ENCODE peak calls at places on chromosomes 12 and 14, in eight cellular contexts. G is heart left ventricle, F is HepG2, H is body of pancreas, Y is tibial nerve, A is A549, O is IMR-90, X is breast epithelium. Z is an unnamed sample. For H3K4me1, the result is how much of the 10 kb centered on the place peaks cover.

GRCh38 chr14:50013198-50013918 is 103.0 kb downstream of the VCPKMT start:
- DNase-seq in G (no peak), F (peak), H (no peak), Y (no peak), A (no peak), O (no peak), X (no peak), Z (no peak)

GRCh38 chr12:83985068-83985467 is 927.5 kb downstream of the SLC6A15 start:
- DNase-seq in G (no peak), F (no peak), H (no peak), Y (no peak), A (no peak), O (no peak), X (no peak), Z (no peak)

GRCh38 chr12:65891219-65891618 is 66.9 kb downstream of the HMGA2 start:
- DNase-seq in G (no peak), F (no peak), H (no peak), Y (no peak), A (no peak), O (peak), X (no peak), Z (no peak)

GRCh38 chr12:91432079-91432478 is 249.5 kb upstream of the DCN start:
- DNase-seq in G (no peak), F (no peak), H (no peak), Y (peak), A (no peak), O (peak), X (no peak), Z (no peak)

GRCh38 chr12:3493225-3494049 is 2.4 kb downstream of the PRMT8 start:
- DNase-seq in G (peak), F (no peak), H (no peak), Y (no peak), A (no peak), O (no peak), X (no peak), Z (no peak)

GRCh38 chr14:94407906-94408305 is 19.5 kb upstream of the SERPINA1 start:
- DNase-seq in G (no peak), F (no peak), H (no peak), Y (no peak), A (no peak), O (no peak), X (no peak), Z (no peak)

GRCh38 chr12:131841547-131841946 is 13.4 kb downstream of the MMP17 start:
- DNase-seq in G (no peak), F (no peak), H (no peak), Y (no peak), A (no peak), O (no peak), X (no peak), Z (no peak)

GRCh38 chr12:116284401-116284800 is 6.9 kb upstream of the MED13L start:
- DNase-seq in G (no peak), F (no peak), H (no peak), Y (no peak), A (no peak), O (no peak), X (no peak), Z (no peak)

GRCh38 chr12:6527711-6528110 is 6.6 kb upstream of the GAPDH start:
- DNase-seq in G (no peak), F (no peak), H (no peak), Y (no peak), A (no peak), O (no peak), X (no peak), Z (no peak)

GRCh38 chr12:18595406-18595805 is 142.4 kb downstream of the PLCZ1 start:
- DNase-seq in G (no peak), F (no peak), H (no peak), Y (no peak), A (no peak), O (no peak), X (no peak), Z (no peak)

GRCh38 chr14:99751539-99752485 is 41.4 kb upstream of the EML1 start:
- DNase-seq in G (no peak), F (no peak), H (no peak), Y (no peak), A (no peak), O (peak), X (no peak), Z (peak)

GRCh38 chr14:34527591-34527990 is 11.9 kb downstream of the EAPP start:
- DNase-seq in G (no peak), F (no peak), H (no peak), Y (no peak), A (no peak), O (no peak), X (no peak), Z (no peak)

GRCh38 chr14:100740931-100741330 is 14.2 kb downstream of the DLK1 start:
- DNase-seq in G (peak), F (no peak), H (no peak), Y (no peak), A (no peak), O (no peak), X (peak), Z (no peak)

GRCh38 chr12:46560078-46560477 is 187.5 kb upstream of the SLC38A2 start:
- DNase-seq in G (no peak), F (peak), H (no peak), Y (no peak), A (no peak), O (no peak), X (no peak), Z (no peak)

GRCh38 chr14:22071001-22071400 is 397.4 kb upstream of the OR4E1 start:
- DNase-seq in G (no peak), F (no peak), H (no peak), Y (no peak), A (no peak), O (no peak), X (no peak), Z (no peak)

GRCh38 chr14:59698793-59699192 is 122.2 kb upstream of the CCDC175 start:
- DNase-seq in G (no peak), F (no peak), H (no peak), Y (no peak), A (no peak), O (no peak), X (no peak), Z (no peak)

GRCh38 chr14:83958359-83958758 is 1571.6 kb upstream of the FLRT2 start:
- DNase-seq in G (no peak), F (no peak), H (no peak), Y (no peak), A (no peak), O (no peak), X (no peak), Z (no peak)

GRCh38 chr12:12127304-12127703 is 56.6 kb downstream of the BCL2L14 start:
- DNase-seq in G (no peak), F (no peak), H (no peak), Y (no peak), A (no peak), O (no peak), X (no peak), Z (no peak)

GRCh38 chr14:34231626-34232025 is 230.4 kb downstream of the SPTSSA start:
- DNase-seq in G (no peak), F (no peak), H (no peak), Y (peak), A (no peak), O (no peak), X (no peak), Z (no peak)

GRCh38 chr14:100109594-100109955 is 44.4 kb downstream of the EVL start:
- DNase-seq in G (no peak), F (no peak), H (no peak), Y (no peak), A (no peak), O (no peak), X (peak), Z (no peak)

GRCh38 chr14:58107947-58108552 is 44.0 kb downstream of the ARMH4 start:
- DNase-seq in G (no peak), F (peak), H (peak), Y (peak), A (peak), O (peak), X (no peak), Z (no peak)

GRCh38 chr12:103841690-103842584 is 903 bp upstream of the NT5DC3 start:
- DNase-seq in G (peak), F (peak), H (peak), Y (no peak), A (peak), O (peak), X (peak), Z (peak)
- TF ChIP-seq POLR2A in G (no peak), F (no peak), H (no peak), Y (no peak), A (peak), O (no peak), X (no peak), Z (peak)

GRCh38 chr12:64627781-64628180 is 17.5 kb downstream of the RASSF3 start:
- DNase-seq in G (no peak), F (no peak), H (no peak), Y (no peak), A (peak), O (peak), X (no peak), Z (no peak)

GRCh38 chr12:64625243-64626077 is 15.2 kb downstream of the RASSF3 start:
- DNase-seq in G (peak), F (peak), H (peak), Y (peak), A (peak), O (peak), X (no peak), Z (no peak)

GRCh38 chr12:64621257-64621942 is 11.1 kb downstream of the RASSF3 start:
- DNase-seq in G (no peak), F (no peak), H (no peak), Y (no peak), A (no peak), O (peak), X (no peak), Z (no peak)

GRCh38 chr12:64618953-64619590 is 8.8 kb downstream of the RASSF3 start:
- DNase-seq in G (no peak), F (no peak), H (no peak), Y (no peak), A (no peak), O (peak), X (no peak), Z (no peak)

GRCh38 chr12:64624035-64624434 is 13.7 kb downstream of the RASSF3 start:
- DNase-seq in G (no peak), F (no peak), H (no peak), Y (no peak), A (no peak), O (no peak), X (no peak), Z (no peak)
- H3K4me1 ChIP-seq in G (half or more), F (under half), H (under half), Y (under half), A (half or more), O (under half), X (under half), Z (under half)

DNA sequence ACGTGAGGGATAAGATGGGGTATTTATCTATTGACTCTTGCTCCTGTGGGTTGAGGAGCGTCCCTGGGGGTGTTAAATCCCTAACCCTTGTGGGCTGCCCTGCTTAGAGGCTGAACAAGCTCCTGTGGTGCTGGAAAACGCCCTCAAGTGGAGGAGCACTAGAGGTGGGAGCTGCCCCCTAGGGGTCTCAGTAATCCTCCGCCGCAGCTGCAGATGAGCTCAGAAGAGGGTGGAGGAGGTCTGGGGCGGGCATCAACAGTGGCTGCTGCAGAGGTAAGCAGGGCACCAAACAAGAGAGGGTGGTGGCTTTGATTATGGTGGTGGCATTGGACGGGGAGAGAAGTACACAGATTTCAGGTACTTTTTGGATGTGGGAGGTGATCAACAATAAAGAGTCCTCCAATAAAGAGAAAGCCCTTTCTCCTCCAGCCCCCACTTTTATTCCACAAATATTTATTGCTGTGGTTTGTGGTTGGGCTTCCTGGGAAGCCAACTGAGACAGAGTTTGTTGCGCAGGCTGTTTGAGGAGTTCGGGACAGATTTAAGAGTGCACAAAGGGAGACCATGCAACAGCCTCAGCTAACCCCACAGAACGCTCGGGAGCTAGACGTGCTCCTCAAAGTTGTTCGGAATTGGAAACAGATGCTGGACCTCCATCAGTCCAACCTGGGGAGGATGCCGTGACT is 179.9 kb downstream of the ADCK1 start:
- DNase-seq in G (no peak), F (peak), H (no peak), Y (no peak), A (peak), O (no peak), X (no peak), Z (no peak)
- TF ChIP-seq CTCF in G (no peak), F (peak), H (no peak), Y (no peak), A (no peak), O (no peak), X (no peak), Z (no peak)

DNA sequence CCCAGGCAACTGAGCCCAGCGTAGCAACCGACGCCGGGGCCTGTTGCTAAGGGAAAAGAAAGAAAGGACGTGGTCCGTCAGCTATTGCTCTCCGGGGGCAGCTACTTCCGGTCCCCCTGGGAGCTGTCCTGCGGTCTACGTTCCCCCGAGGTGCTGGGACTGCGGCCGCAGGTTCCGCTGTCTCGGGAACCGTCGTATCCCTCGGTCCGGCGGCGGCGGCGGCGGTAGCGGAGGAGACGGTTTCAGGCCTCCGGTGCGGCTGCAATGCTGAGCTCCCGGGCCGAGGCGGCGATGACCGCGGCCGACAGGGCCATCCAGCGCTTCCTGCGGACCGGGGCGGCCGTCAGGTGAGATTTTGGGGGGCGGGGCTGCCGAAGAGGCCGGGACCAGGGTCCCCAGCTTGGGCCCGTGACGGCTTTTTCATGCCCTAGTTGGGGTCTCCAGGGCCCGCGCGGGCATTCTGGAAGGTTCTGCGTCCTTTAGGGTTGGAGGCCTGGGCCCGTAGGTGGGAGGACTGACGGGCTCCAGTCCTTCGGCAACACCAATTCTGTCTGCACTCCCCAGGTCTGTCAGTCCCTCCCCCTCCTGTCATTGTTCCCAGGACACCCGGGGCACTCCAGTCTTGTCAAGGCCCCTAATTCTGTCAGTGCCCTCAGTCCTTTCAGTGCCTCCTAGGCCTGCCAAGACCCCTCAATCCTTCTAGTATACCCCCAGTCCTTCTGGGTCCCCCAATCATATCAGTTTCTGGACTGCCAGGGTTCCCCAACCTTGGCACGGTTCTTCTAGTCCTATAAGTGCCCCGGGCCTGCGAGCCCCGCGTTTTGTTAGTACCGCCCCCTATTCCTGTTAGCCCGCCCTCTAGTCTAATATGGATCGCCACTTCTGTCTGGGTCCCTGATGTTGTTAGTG is at the start of gene USP30:
- DNase-seq in G (peak), F (peak), H (peak), Y (peak), A (peak), O (peak), X (peak), Z (peak)
- TF ChIP-seq POLR2A in G (no peak), F (no peak), H (peak), Y (no peak), A (no peak), O (no peak), X (no peak), Z (peak)

GRCh38 chr12:47799357-47799955 is 20.2 kb downstream of the HDAC7 start:
- DNase-seq in G (peak), F (no peak), H (no peak), Y (no peak), A (no peak), O (no peak), X (no peak), Z (no peak)
- H3K4me1 ChIP-seq in G (half or more), F (under half), H (half or more), Y (half or more), A (under half), O (under half), X (under half), Z (under half)

GRCh38 chr14:69332782-69333395 is 65.2 kb downstream of the ERH start:
- DNase-seq in G (no peak), F (no peak), H (no peak), Y (no peak), A (no peak), O (no peak), X (peak), Z (no peak)
- TF ChIP-seq CTCF in G (no peak), F (no peak), H (no peak), Y (no peak), A (no peak), O (no peak), X (no peak), Z (no peak)

GRCh38 chr12:5251092-5251491 is 180.8 kb upstream of the NTF3 start:
- DNase-seq in G (no peak), F (no peak), H (no peak), Y (no peak), A (no peak), O (no peak), X (no peak), Z (no peak)
- TF ChIP-seq POLR2A in G (no peak), F (no peak), H (no peak), Y (no peak), A (no peak), O (no peak), X (no peak), Z (no peak)

GRCh38 chr14:103386632-103387329 is 1.6 kb downstream of the MARK3 start:
- DNase-seq in G (no peak), F (no peak), H (no peak), Y (no peak), A (no peak), O (peak), X (no peak), Z (no peak)

GRCh38 chr14:103385994-103386491 is 828 bp downstream of the MARK3 start:
- DNase-seq in G (peak), F (no peak), H (peak), Y (peak), A (no peak), O (peak), X (no peak), Z (peak)

GRCh38 chr14:103382375-103382774 is 2.8 kb upstream of the MARK3 start:
- DNase-seq in G (no peak), F (no peak), H (no peak), Y (no peak), A (peak), O (peak), X (no peak), Z (no peak)

GRCh38 chr14:103385153-103385993 is at the start of gene MARK3:
- DNase-seq in G (peak), F (peak), H (peak), Y (peak), A (peak), O (peak), X (peak), Z (peak)

DNA sequence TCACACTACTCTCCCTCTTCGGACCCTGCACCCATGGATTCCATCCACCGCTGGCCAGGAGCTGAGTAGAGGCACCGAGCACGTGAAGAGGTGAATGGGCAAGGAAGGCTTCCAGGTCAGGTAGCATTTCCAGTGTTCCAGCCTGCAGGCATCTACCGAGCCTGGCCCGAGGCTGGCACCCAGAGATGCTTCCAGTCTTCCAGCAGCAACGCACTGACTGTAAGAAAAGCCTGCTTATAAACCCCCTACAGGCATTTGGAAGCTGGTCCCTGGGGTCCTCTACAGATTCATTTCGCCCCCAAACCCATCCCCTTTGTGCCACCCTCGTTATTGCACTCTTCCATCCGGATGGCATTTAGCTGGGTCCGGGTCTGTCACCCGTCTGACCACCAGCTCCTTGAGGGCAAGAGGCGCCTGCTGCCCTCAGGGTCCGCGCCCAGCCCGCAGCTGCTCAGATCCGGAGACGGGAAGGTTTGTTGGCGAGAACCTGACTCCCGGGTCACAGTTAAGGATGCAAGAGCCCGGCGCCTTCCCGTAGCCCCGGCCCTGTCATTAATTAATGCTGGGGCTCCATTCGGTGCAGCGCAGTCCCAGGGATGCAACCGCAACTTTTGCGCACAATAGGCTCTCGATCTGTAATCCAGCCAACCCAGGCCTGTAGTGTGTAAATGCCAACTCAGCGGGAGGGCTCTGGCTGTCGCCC is 614 bp upstream of the MARK3 start:
- DNase-seq in G (no peak), F (no peak), H (no peak), Y (no peak), A (no peak), O (no peak), X (no peak), Z (no peak)
- H3K4me1 ChIP-seq in G (under half), F (under half), H (under half), Y (under half), A (under half), O (under half), X (under half), Z (under half)

DNA sequence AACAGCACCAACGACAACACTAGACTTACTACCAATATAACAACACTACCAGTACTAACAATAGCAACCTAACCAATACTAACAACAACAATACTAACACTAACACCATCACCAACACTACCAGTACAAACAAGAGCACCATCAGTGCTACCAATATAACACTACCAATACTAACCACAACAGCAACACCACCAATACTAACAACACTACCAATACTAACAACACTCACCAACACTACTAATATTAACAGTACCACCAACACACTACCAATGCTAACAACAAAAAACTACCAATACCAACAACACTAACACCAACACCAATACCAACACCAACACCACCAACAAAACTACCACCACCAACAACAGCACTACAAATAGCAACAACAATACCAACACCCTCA is 25.1 kb downstream of the PTGER2 start:
- DNase-seq in G (no peak), F (no peak), H (no peak), Y (no peak), A (no peak), O (no peak), X (no peak), Z (no peak)
- TF ChIP-seq CTCF in G (no peak), F (no peak), H (no peak), Y (no peak), A (no peak), O (no peak), X (no peak), Z (no peak)

DNA sequence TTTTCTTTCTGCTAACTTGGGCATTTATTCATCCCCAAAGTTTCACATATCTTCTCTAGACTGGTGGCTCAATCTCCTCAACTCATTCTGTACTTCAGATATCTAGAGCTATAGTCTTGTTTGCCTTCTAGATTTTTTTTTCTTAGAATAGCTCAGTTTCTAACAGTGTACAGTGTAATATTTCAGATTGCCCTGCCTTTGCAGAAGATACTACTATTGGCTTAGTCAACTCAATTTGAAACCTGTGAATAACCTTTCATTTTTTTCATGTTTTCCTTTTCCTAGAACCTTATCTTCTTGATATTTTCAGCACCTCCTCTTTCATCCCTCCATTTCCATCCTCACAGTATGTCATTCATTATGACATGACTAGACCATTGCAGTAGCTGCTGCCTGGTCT is 69.6 kb downstream of the OTOGL start:
- DNase-seq in G (no peak), F (no peak), H (no peak), Y (no peak), A (no peak), O (no peak), X (no peak), Z (no peak)
- TF ChIP-seq POLR2A in G (no peak), F (no peak), H (no peak), Y (no peak), A (no peak), O (no peak), X (no peak), Z (no peak)

Z was measured in right lobe of liver.